ENCODE peak calls at places on chromosomes 13 and 19, in four cellular contexts. One of them, this sample, is unnamed.

GRCh38 chr19:55303477-55303876 is 19.7 kb downstream of the BRSK1 start:
- DNase-seq in AG04450: no peak
- DNase-seq in cardiac muscle cell: no peak
- DNase-seq in thoracic aorta: no peak
- DNase-seq in this sample: no peak

GRCh38 chr19:3057275-3057714 is 5.0 kb downstream of the TLE5 start:
- DNase-seq in AG04450: no peak
- DNase-seq in cardiac muscle cell: no peak
- DNase-seq in thoracic aorta: peak
- DNase-seq in this sample: no peak

GRCh38 chr13:25112856-25113255 is 16.9 kb downstream of the PABPC3 start:
- DNase-seq in AG04450: no peak
- DNase-seq in cardiac muscle cell: no peak
- DNase-seq in thoracic aorta: no peak
- DNase-seq in this sample: no peak

GRCh38 chr19:49579947-49580263 is 451 bp downstream of the NOSIP start:
- DNase-seq in AG04450: no peak
- DNase-seq in cardiac muscle cell: no peak
- DNase-seq in thoracic aorta: no peak
- DNase-seq in this sample: no peak

GRCh38 chr13:28609936-28610335 is 49.0 kb upstream of the POMP start:
- DNase-seq in AG04450: peak
- DNase-seq in cardiac muscle cell: no peak
- DNase-seq in thoracic aorta: no peak
- DNase-seq in this sample: no peak

GRCh38 chr19:40416918-40417713 is 3.9 kb upstream of the PRX start:
- DNase-seq in AG04450: no peak
- DNase-seq in cardiac muscle cell: no peak
- DNase-seq in thoracic aorta: no peak
- DNase-seq in this sample: no peak

GRCh38 chr13:94548382-94549240 is 47.3 kb downstream of the TGDS start:
- DNase-seq in AG04450: no peak
- DNase-seq in cardiac muscle cell: peak
- DNase-seq in thoracic aorta: peak
- DNase-seq in this sample: no peak

GRCh38 chr19:29662604-29663404 is 2.5 kb upstream of the PLEKHF1 start:
- DNase-seq in AG04450: peak
- DNase-seq in cardiac muscle cell: peak
- DNase-seq in thoracic aorta: peak
- DNase-seq in this sample: peak

GRCh38 chr13:23349127-23349897 is 84.2 kb downstream of the SACS start:
- DNase-seq in AG04450: no peak
- DNase-seq in cardiac muscle cell: no peak
- DNase-seq in thoracic aorta: no peak
- DNase-seq in this sample: no peak
- TF ChIP-seq CTCF in AG04450: no peak
- TF ChIP-seq CTCF in cardiac muscle cell: no peak
- TF ChIP-seq CTCF in thoracic aorta: no peak
- TF ChIP-seq CTCF in this sample: no peak

GRCh38 chr13:52738719-52739467 is 727 bp downstream of the CNMD start:
- DNase-seq in AG04450: no peak
- DNase-seq in cardiac muscle cell: peak
- DNase-seq in thoracic aorta: no peak
- DNase-seq in this sample: no peak
- H3K4me3 ChIP-seq in AG04450: peak
- H3K4me3 ChIP-seq in cardiac muscle cell: peak
- H3K4me3 ChIP-seq in thoracic aorta: peak
- H3K4me3 ChIP-seq in this sample: no peak

DNA sequence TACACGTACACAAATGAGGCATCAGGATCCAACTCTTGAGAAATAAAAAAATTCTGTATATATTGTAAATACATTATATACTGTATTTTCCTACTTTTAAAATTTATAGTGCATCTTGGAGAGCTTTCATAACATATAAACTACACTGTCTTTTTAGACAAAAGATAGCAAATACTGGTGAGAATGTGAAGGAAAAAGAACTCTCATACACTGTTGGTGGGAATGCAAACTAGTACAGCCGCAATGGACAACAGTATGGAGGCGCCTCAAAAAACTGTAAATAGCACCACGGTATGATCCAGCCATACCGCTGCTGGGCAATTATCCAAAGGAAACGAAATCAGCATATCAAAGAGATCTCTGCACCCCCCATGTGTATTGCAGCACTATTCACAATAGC is 292.5 kb downstream of the EFNB2 start:
- DNase-seq in AG04450: no peak
- DNase-seq in cardiac muscle cell: no peak
- DNase-seq in thoracic aorta: no peak
- DNase-seq in this sample: no peak
- TF ChIP-seq CTCF in AG04450: no peak
- TF ChIP-seq CTCF in cardiac muscle cell: no peak
- TF ChIP-seq CTCF in thoracic aorta: no peak
- TF ChIP-seq CTCF in this sample: no peak

DNA sequence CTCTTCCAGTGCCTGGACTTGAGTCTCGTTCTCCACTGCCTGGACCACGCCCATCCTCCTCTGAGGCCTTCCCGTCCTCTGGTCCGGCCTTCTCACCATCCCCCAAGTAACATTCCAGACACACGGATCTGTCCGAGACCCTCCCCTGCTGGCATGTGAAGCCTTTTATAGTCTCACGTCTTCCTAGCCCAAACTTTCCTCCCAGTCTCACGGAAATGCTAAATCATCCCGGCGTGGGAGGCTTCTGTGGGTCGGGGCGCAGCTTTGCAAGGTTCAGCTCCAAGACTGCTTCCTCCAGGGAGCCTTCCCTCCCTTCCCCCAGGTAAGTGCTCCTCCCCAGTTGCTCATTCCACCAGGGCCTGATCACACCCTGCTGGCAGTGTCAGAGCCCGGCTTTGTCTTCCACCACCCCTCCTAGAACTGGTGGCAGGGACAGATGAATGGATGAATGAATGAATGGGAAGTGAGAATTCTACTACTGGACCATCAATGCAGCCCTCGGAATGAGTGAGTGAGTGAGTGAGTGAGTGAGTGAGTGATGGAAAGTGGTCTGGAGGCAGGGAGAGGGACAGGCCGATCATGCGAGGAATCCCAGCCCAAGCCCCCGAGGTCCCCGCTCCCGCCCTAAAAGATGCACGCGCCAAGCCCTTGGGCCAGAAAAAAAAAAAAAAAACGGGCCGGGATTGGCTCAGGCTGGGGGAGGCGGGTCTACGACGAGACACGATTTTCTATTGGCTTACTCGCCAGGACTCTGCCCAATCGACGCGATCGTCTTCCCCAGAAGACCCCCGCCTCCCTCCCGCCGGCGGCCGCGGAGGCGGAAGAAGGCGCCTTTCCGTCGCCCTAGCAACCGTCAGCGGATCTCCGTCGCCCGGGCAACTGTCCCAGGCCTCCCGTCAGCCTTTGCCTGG is 9.3 kb downstream of the EPHX3 start:
- DNase-seq in AG04450: peak
- DNase-seq in cardiac muscle cell: peak
- DNase-seq in thoracic aorta: peak
- DNase-seq in this sample: peak
- H3K4me3 ChIP-seq in AG04450: peak
- H3K4me3 ChIP-seq in cardiac muscle cell: peak
- H3K4me3 ChIP-seq in thoracic aorta: peak
- H3K4me3 ChIP-seq in this sample: peak

GRCh38 chr19:43779820-43780219 is 953 bp downstream of the KCNN4 start:
- DNase-seq in AG04450: no peak
- DNase-seq in cardiac muscle cell: no peak
- DNase-seq in thoracic aorta: no peak
- DNase-seq in this sample: no peak
- TF ChIP-seq CTCF in AG04450: no peak
- TF ChIP-seq CTCF in cardiac muscle cell: peak
- TF ChIP-seq CTCF in thoracic aorta: no peak
- TF ChIP-seq CTCF in this sample: no peak